ENCODE peak calls at places on chromosomes 4 and X, in seven cellular contexts. One of them, this sample, is unnamed.

GRCh38 chr4:188695261-188695660 is 556.0 kb downstream of the TRIML1 start:
- DNase-seq in A172: no peak
- DNase-seq in heart right ventricle: no peak
- DNase-seq in CD4-positive, alpha-beta T cell: no peak
- DNase-seq in upper lobe of right lung: no peak
- DNase-seq in ACHN: no peak
- DNase-seq in ureter: no peak
- DNase-seq in this sample: no peak

GRCh38 chr4:153529646-153530045 is 63.5 kb downstream of the TMEM131L start:
- DNase-seq in heart right ventricle: no peak
- DNase-seq in A172: no peak
- DNase-seq in CD4-positive, alpha-beta T cell: no peak
- DNase-seq in upper lobe of right lung: no peak
- DNase-seq in ureter: no peak
- DNase-seq in ACHN: no peak
- DNase-seq in this sample: no peak

GRCh38 chr4:48484494-48485168 is 1.5 kb downstream of the SLC10A4 start:
- DNase-seq in ACHN: no peak
- DNase-seq in A172: no peak
- DNase-seq in ureter: no peak
- DNase-seq in CD4-positive, alpha-beta T cell: no peak
- DNase-seq in heart right ventricle: no peak
- DNase-seq in upper lobe of right lung: no peak
- DNase-seq in this sample: no peak

GRCh38 chr4:11487139-11487538 is 58.4 kb upstream of the HS3ST1 start:
- DNase-seq in CD4-positive, alpha-beta T cell: no peak
- DNase-seq in ACHN: no peak
- DNase-seq in A172: no peak
- DNase-seq in ureter: no peak
- DNase-seq in upper lobe of right lung: no peak
- DNase-seq in heart right ventricle: no peak
- DNase-seq in this sample: no peak

GRCh38 chr4:82797048-82797590 is 1.5 kb downstream of the SCD5 start:
- DNase-seq in upper lobe of right lung: no peak
- DNase-seq in heart right ventricle: no peak
- DNase-seq in A172: no peak
- DNase-seq in CD4-positive, alpha-beta T cell: no peak
- DNase-seq in ureter: no peak
- DNase-seq in ACHN: no peak
- DNase-seq in this sample: no peak

GRCh38 chr4:56909083-56909981 is 1.6 kb downstream of the REST start:
- DNase-seq in ACHN: peak; percentile 55
- DNase-seq in A172: peak; percentile 26
- DNase-seq in upper lobe of right lung: no peak
- DNase-seq in CD4-positive, alpha-beta T cell: peak; percentile 63
- DNase-seq in ureter: peak; percentile 57
- DNase-seq in heart right ventricle: peak; percentile 40
- DNase-seq in this sample: peak; percentile 54

GRCh38 chr4:120691536-120691935 is 231.0 kb downstream of the PRDM5 start:
- DNase-seq in ureter: no peak
- DNase-seq in heart right ventricle: no peak
- DNase-seq in upper lobe of right lung: no peak
- DNase-seq in ACHN: no peak
- DNase-seq in A172: no peak
- DNase-seq in CD4-positive, alpha-beta T cell: no peak
- DNase-seq in this sample: no peak

GRCh38 chr4:2044119-2044485 is 15.0 kb upstream of the NAT8L start:
- DNase-seq in ACHN: no peak
- DNase-seq in upper lobe of right lung: no peak
- DNase-seq in A172: no peak
- DNase-seq in heart right ventricle: no peak
- DNase-seq in ureter: no peak
- DNase-seq in CD4-positive, alpha-beta T cell: peak; percentile 19
- DNase-seq in this sample: no peak

GRCh38 chr4:62028758-62029157 is 828.6 kb downstream of the ADGRL3 start:
- DNase-seq in ureter: no peak
- DNase-seq in A172: no peak
- DNase-seq in upper lobe of right lung: no peak
- DNase-seq in heart right ventricle: no peak
- DNase-seq in ACHN: no peak
- DNase-seq in CD4-positive, alpha-beta T cell: no peak
- DNase-seq in this sample: no peak

GRCh38 chr4:143391261-143391660 is 54.6 kb downstream of the GAB1 start:
- DNase-seq in upper lobe of right lung: no peak
- DNase-seq in heart right ventricle: no peak
- DNase-seq in ACHN: no peak
- DNase-seq in ureter: no peak
- DNase-seq in A172: no peak
- DNase-seq in CD4-positive, alpha-beta T cell: no peak
- DNase-seq in this sample: no peak

GRCh38 chr4:22410645-22411247 is 105.1 kb downstream of the ADGRA3 start:
- DNase-seq in upper lobe of right lung: no peak
- DNase-seq in ureter: no peak
- DNase-seq in heart right ventricle: no peak
- DNase-seq in ACHN: peak; percentile 24
- DNase-seq in A172: no peak
- DNase-seq in CD4-positive, alpha-beta T cell: no peak
- DNase-seq in this sample: no peak

GRCh38 chr4:5957091-5957490 is 61.1 kb downstream of the C4orf50 start:
- DNase-seq in ACHN: no peak
- DNase-seq in heart right ventricle: no peak
- DNase-seq in A172: no peak
- DNase-seq in CD4-positive, alpha-beta T cell: no peak
- DNase-seq in ureter: no peak
- DNase-seq in upper lobe of right lung: peak; percentile 51
- DNase-seq in this sample: no peak

GRCh38 chr4:77025643-77026321 is 50.0 kb downstream of the CCNI start:
- DNase-seq in ureter: no peak
- DNase-seq in upper lobe of right lung: no peak
- DNase-seq in ACHN: no peak
- DNase-seq in heart right ventricle: no peak
- DNase-seq in A172: no peak
- DNase-seq in CD4-positive, alpha-beta T cell: no peak
- DNase-seq in this sample: no peak

GRCh38 chrX:68249904-68250303 is 183.4 kb downstream of the OPHN1 start:
- DNase-seq in upper lobe of right lung: no peak
- DNase-seq in ACHN: no peak
- DNase-seq in ureter: no peak
- DNase-seq in heart right ventricle: no peak
- DNase-seq in CD4-positive, alpha-beta T cell: no peak
- DNase-seq in A172: no peak
- DNase-seq in this sample: no peak

GRCh38 chr4:114378306-114378903 is 220.2 kb upstream of the UGT8 start:
- DNase-seq in CD4-positive, alpha-beta T cell: no peak
- DNase-seq in ureter: no peak
- DNase-seq in upper lobe of right lung: no peak
- DNase-seq in A172: peak; percentile 28
- DNase-seq in ACHN: peak; percentile 50
- DNase-seq in heart right ventricle: no peak
- DNase-seq in this sample: no peak

This sample was measured in tibial artery.